ENCODE peak calls at places on chromosomes 7 and 10, in six cellular contexts. V, T, K, M, C and U are unnamed samples.

GRCh38 chr7:56115852-56116538 is at the start of gene NUPR2:
- DNase-seq in T (no peak), M (peak; percentile 68), C (no peak), K (no peak), V (peak; percentile 39), U (peak; percentile 20)

GRCh38 chr7:74263399-74264120 is 9.4 kb upstream of the RFC2 start:
- DNase-seq in C (no peak), V (no peak), K (no peak), T (no peak), M (no peak), U (no peak)

GRCh38 chr10:45201271-45201670 is 114.1 kb downstream of the OR13A1 start:
- DNase-seq in C (no peak), M (no peak), T (no peak), K (no peak), V (no peak), U (no peak)

GRCh38 chr7:135666156-135666555 is 3.8 kb downstream of the STMP1 start:
- DNase-seq in K (no peak), M (no peak), V (no peak), C (no peak), T (no peak), U (no peak)

GRCh38 chr7:94183289-94183749 is 179.2 kb upstream of the BET1 start:
- DNase-seq in C (no peak), M (no peak), T (no peak), K (peak; percentile 96), V (no peak), U (peak; percentile 31)

GRCh38 chr7:137937202-137937560 is 64.7 kb downstream of the CREB3L2 start:
- DNase-seq in M (no peak), V (no peak), T (no peak), K (no peak), C (no peak), U (no peak)

GRCh38 chr7:26843696-26844095 is 20.7 kb downstream of the SKAP2 start:
- DNase-seq in C (no peak), K (no peak), T (no peak), V (no peak), M (no peak), U (no peak)

GRCh38 chr7:30422922-30423321 is 55.7 kb downstream of the NOD1 start:
- DNase-seq in V (no peak), M (no peak), C (no peak), K (peak; percentile 24), T (no peak), U (no peak)

GRCh38 chr7:133510326-133511055 is 257.6 kb downstream of the EXOC4 start:
- DNase-seq in K (no peak), T (no peak), V (no peak), M (no peak), C (no peak), U (no peak)

GRCh38 chr7:117478796-117479479 is 887 bp upstream of the CFTR start:
- DNase-seq in C (no peak), M (no peak), T (no peak), K (no peak), V (peak; percentile 34), U (no peak)

GRCh38 chr10:43132796-43133195 is 5.4 kb upstream of the CSGALNACT2 start:
- DNase-seq in C (no peak), K (no peak), M (no peak), V (peak; percentile 9), T (no peak), U (no peak)

GRCh38 chr10:79153753-79154152 is 85.0 kb downstream of the ZMIZ1 start:
- DNase-seq in M (peak; percentile 76), V (no peak), C (no peak), K (no peak), T (no peak), U (no peak)

GRCh38 chr7:99837649-99838361 is 10.0 kb downstream of the CYP3A43 start:
- DNase-seq in C (no peak), T (no peak), M (no peak), K (no peak), V (peak; percentile 33), U (no peak)

GRCh38 chr10:43209064-43209455 is 57.8 kb downstream of the RASGEF1A start:
- DNase-seq in V (no peak), M (peak; percentile 37), T (no peak), K (no peak), C (no peak), U (peak; percentile 6)

GRCh38 chr10:8594176-8594575 is 539.7 kb downstream of the GATA3 start:
- DNase-seq in C (no peak), T (no peak), K (no peak), M (no peak), V (no peak), U (no peak)

GRCh38 chr7:12386237-12386839 is 17.3 kb downstream of the VWDE start:
- DNase-seq in M (no peak), C (no peak), V (no peak), T (no peak), K (no peak), U (no peak)

GRCh38 chr10:59176241-59177030 is at the start of gene PHYHIPL:
- DNase-seq in K (peak; percentile 14), T (no peak), C (no peak), V (no peak), M (peak; percentile 81), U (peak; percentile 1)

GRCh38 chr10:27743736-27744477 is 1.7 kb downstream of the MKX start:
- DNase-seq in V (peak; percentile 27), K (peak; percentile 23), M (peak; percentile 67), T (no peak), C (peak; percentile 12), U (peak; percentile 20)

GRCh38 chr10:47364911-47365310 is 16.7 kb downstream of the RBP3 start:
- DNase-seq in M (no peak), C (no peak), V (no peak), K (no peak), T (no peak), U (no peak)

GRCh38 chr10:5944389-5945202 is 32.7 kb downstream of the IL15RA start:
- DNase-seq in V (peak; percentile 88), C (no peak), T (no peak), K (no peak), M (no peak), U (no peak)

GRCh38 chr10:120559800-120560199 is 102.8 kb downstream of the PLPP4 start:
- DNase-seq in T (no peak), K (no peak), C (no peak), V (no peak), M (no peak), U (no peak)

GRCh38 chr10:8853048-8853447 is 798.6 kb downstream of the GATA3 start:
- DNase-seq in M (no peak), K (no peak), V (no peak), T (no peak), C (no peak), U (no peak)

GRCh38 chr7:6501586-6502564 is 49.4 kb downstream of the GRID2IP start:
- DNase-seq in T (no peak), M (no peak), C (no peak), V (no peak), K (no peak), U (peak; percentile 34)

GRCh38 chr7:92831716-92832622 is 4.4 kb downstream of the CDK6 start:
- DNase-seq in M (no peak), T (no peak), V (peak; percentile 43), C (no peak), K (no peak), U (no peak)

GRCh38 chr7:120060283-120060682 is 212.7 kb upstream of the KCND2 start:
- DNase-seq in K (no peak), M (no peak), T (no peak), C (no peak), V (no peak), U (no peak)

GRCh38 chr10:79561257-79561656 is 1.1 kb upstream of the SFTPA2 start:
- DNase-seq in C (no peak), V (peak; percentile 66), M (no peak), K (no peak), T (no peak), U (no peak)

GRCh38 chr10:14389981-14390590 is 59.4 kb upstream of the FRMD4A start:
- DNase-seq in V (no peak), M (no peak), T (no peak), C (peak; percentile 66), K (no peak), U (no peak)

GRCh38 chr7:57384380-57384779 is 65.6 kb upstream of the ZNF716 start:
- DNase-seq in T (no peak), K (no peak), V (no peak), C (no peak), M (no peak), U (no peak)
- H3K9me3 ChIP-seq in T (peaks cover 67% of the 10 kb centered on the region), K (peaks cover 45% of the 10 kb centered on the region), V (no peaks in the 10 kb centered on the region), C (no peaks in the 10 kb centered on the region), M (no peaks in the 10 kb centered on the region), U (peaks cover 81% of the 10 kb centered on the region)

GRCh38 chr7:157876469-157877285 is 539.9 kb downstream of the DNAJB6 start:
- DNase-seq in T (no peak), M (no peak), K (no peak), C (no peak), V (no peak), U (no peak)

GRCh38 chr7:157877298-157877840 is 540.6 kb downstream of the DNAJB6 start:
- DNase-seq in V (no peak), M (no peak), C (no peak), K (no peak), T (no peak), U (no peak)

GRCh38 chr7:157885140-157885539 is 548.3 kb downstream of the DNAJB6 start:
- DNase-seq in K (no peak), M (no peak), C (no peak), V (no peak), T (no peak), U (no peak)

GRCh38 chr7:157884461-157885062 is 547.8 kb downstream of the DNAJB6 start:
- DNase-seq in K (no peak), M (no peak), V (no peak), C (no peak), T (no peak), U (no peak)

GRCh38 chr7:157881062-157881771 is 544.4 kb downstream of the DNAJB6 start:
- DNase-seq in C (peak; percentile 17), V (no peak), M (no peak), K (no peak), T (no peak), U (no peak)
- H3K9me3 ChIP-seq in C (no peaks in the 10 kb centered on the region), V (no peaks in the 10 kb centered on the region), M (no peaks in the 10 kb centered on the region), K (peaks cover 21% of the 10 kb centered on the region), T (no peaks in the 10 kb centered on the region), U (peaks cover 6% of the 10 kb centered on the region)

DNA sequence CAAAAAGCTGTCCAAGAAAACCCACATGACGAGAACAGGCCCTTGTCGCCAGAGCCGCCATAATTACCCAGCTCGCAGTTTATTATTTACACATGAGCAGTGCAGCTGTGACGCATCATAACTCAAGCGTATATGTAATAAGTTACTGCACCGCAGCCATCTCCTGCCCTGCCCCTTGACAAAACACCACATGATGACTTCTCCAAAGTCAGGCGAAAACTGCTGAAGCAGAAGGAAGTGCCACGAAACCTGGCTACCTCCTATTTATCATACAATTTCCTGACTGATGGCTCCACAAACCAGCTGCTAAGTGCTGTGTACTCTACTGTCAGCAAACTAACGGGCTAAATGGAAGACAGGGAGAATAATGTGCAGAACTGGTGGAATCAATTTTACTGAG is 156.2 kb downstream of the GLI3 start:
- DNase-seq in K (no peak), C (no peak), M (no peak), V (no peak), T (no peak), U (no peak)
- H3K9me3 ChIP-seq in K (no peaks in the 10 kb centered on the region), C (no peaks in the 10 kb centered on the region), M (no peaks in the 10 kb centered on the region), V (no peaks in the 10 kb centered on the region), T (no peaks in the 10 kb centered on the region), U (no peaks in the 10 kb centered on the region)

DNA sequence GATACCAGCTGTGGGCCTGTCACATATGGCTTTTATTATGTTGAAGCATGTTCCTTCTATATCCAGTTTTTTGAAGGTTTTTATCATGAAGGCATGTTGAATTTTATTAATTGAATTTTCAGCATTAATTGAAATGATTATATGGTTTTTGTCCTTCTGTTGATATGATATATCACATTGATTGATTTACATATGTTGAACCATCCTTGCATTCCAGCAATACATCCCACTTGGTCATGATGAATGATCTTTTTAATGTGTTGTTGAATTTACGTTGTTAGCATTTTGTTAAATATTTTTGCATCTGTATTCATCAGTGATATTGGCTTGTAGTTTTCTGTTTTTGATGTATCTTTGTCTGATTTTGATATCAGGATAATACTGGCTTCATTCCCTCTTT is 21.2 kb downstream of the PRSS37 start:
- DNase-seq in T (no peak), C (no peak), K (no peak), M (no peak), V (no peak), U (no peak)
- H3K9me3 ChIP-seq in T (peaks cover 19% of the 10 kb centered on the region), C (peaks cover 5% of the 10 kb centered on the region), K (no peaks in the 10 kb centered on the region), M (no peaks in the 10 kb centered on the region), V (no peaks in the 10 kb centered on the region), U (peaks cover 44% of the 10 kb centered on the region)